ENCODE peak calls at places on chromosomes 16 and 17, in seven cellular contexts. L is NCI-H460, U is choroid plexus epithelial cell, X is iris pigment epithelial cell, S is PC-3, D is substantia nigra, W is adipocyte. Q is an unnamed sample.

GRCh38 chr17:77436058-77436442 is 295.3 kb downstream of the SEC14L1 start:
- DNase-seq in D (no peak), S (no peak), W (peak), L (no peak), U (no peak), X (no peak), Q (no peak)

GRCh38 chr17:7889166-7889584 is 586 bp downstream of the CHD3 start:
- DNase-seq in X (peak), D (peak), L (peak), U (peak), W (peak), S (peak), Q (peak)

GRCh38 chr17:66900126-66901010 is 64.1 kb upstream of the CACNG4 start:
- DNase-seq in W (peak), S (peak), X (no peak), L (no peak), U (peak), D (no peak), Q (peak)

GRCh38 chr17:17924131-17924856 is 47.9 kb downstream of the TOM1L2 start:
- DNase-seq in D (no peak), U (no peak), S (no peak), X (no peak), L (no peak), W (no peak), Q (no peak)

GRCh38 chr17:43043306-43043705 is 18.3 kb downstream of the RND2 start:
- DNase-seq in L (no peak), W (no peak), X (peak), D (no peak), S (no peak), U (no peak), Q (no peak)

GRCh38 chr17:9472541-9472940 is 103.1 kb downstream of the STX8 start:
- DNase-seq in U (peak), X (peak), D (no peak), L (no peak), W (no peak), S (no peak), Q (no peak)

GRCh38 chr17:43169561-43170139 is 1.4 kb upstream of the NBR1 start:
- DNase-seq in W (peak), X (no peak), D (no peak), S (peak), U (peak), L (no peak), Q (no peak)

GRCh38 chr17:35416659-35417058 is 15.6 kb downstream of the SLFN12 start:
- DNase-seq in X (no peak), U (no peak), L (no peak), W (no peak), S (no peak), D (no peak), Q (no peak)

GRCh38 chr17:28426081-28426519 is 20.1 kb upstream of the SLC46A1 start:
- DNase-seq in S (peak), L (no peak), D (no peak), W (peak), U (peak), X (no peak), Q (no peak)

GRCh38 chr17:62791235-62792121 is 16.6 kb downstream of the MARCHF10 start:
- DNase-seq in U (peak), S (peak), L (peak), W (peak), X (peak), D (no peak), Q (no peak)

GRCh38 chr17:70353408-70354092 is 184.2 kb downstream of the KCNJ2 start:
- DNase-seq in S (no peak), U (no peak), X (no peak), W (no peak), L (no peak), D (no peak), Q (no peak)

GRCh38 chr17:81043725-81044427 is 8.9 kb downstream of the BAIAP2 start:
- DNase-seq in L (no peak), D (no peak), W (no peak), S (peak), X (no peak), U (peak), Q (no peak)

GRCh38 chr16:71626018-71626857 is at the start of gene MARVELD3:
- DNase-seq in L (no peak), S (peak), W (peak), D (no peak), U (no peak), X (no peak), Q (peak)

Q was measured in frontal cortex.